ENCODE peak calls at places on chromosomes 4 and X, in six cellular contexts. Z is naive thymus-derived CD8-positive, alpha-beta T cell; E is aorta; R is lung microvascular endothelial cell; B is progenitor cell of endocrine pancreas; M is RPMI8226. S is an unnamed sample.

GRCh38 chr4:24373662-24374061 is 210.7 kb downstream of the DHX15 start:
- DNase-seq in R (no peak), Z (no peak), M (no peak), B (no peak), E (no peak), S (no peak)

GRCh38 chr4:142901166-142901662 is 55.1 kb upstream of the INPP4B start:
- DNase-seq in M (no peak), Z (no peak), B (no peak), R (no peak), E (no peak), S (no peak)

GRCh38 chrX:39936886-39937770 is 160.6 kb downstream of the BCOR start:
- DNase-seq in R (no peak), E (peak; percentile 26), B (no peak), Z (no peak), M (peak; percentile 29), S (no peak)

GRCh38 chr4:11051181-11051580 is 366.6 kb upstream of the CLNK start:
- DNase-seq in M (no peak), Z (no peak), E (no peak), B (no peak), R (no peak), S (no peak)

GRCh38 chr4:111399523-111400135 is 745.6 kb upstream of the FAM241A start:
- DNase-seq in Z (no peak), M (no peak), R (no peak), B (no peak), E (no peak), S (peak; percentile 9)

GRCh38 chr4:41990029-41990382 is 324 bp upstream of the SLC30A9 start:
- DNase-seq in B (no peak), M (no peak), R (no peak), E (no peak), Z (no peak), S (no peak)

GRCh38 chrX:68462653-68463052 is 29.4 kb upstream of the OPHN1 start:
- DNase-seq in E (no peak), M (peak; percentile 44), B (no peak), Z (no peak), R (peak; percentile 60), S (peak; percentile 70)

GRCh38 chrX:49103637-49104036 is 19.9 kb downstream of the GPKOW start:
- DNase-seq in R (no peak), Z (no peak), E (no peak), M (no peak), B (no peak), S (no peak)

GRCh38 chr4:14375816-14376215 is 626.5 kb upstream of the CPEB2 start:
- DNase-seq in M (no peak), E (no peak), R (no peak), Z (no peak), B (no peak), S (no peak)

GRCh38 chr4:109998867-109999303 is 86.2 kb downstream of the EGF start:
- DNase-seq in E (no peak), M (peak; percentile 75), B (no peak), Z (no peak), R (peak; percentile 79), S (peak; percentile 90)

GRCh38 chrX:94834226-94834625 is 1160.2 kb downstream of the FAM133A start:
- DNase-seq in E (no peak), B (no peak), R (no peak), Z (no peak), M (no peak), S (no peak)

GRCh38 chr4:45036677-45037076 is 310.3 kb upstream of the GNPDA2 start:
- DNase-seq in E (no peak), B (no peak), M (no peak), Z (no peak), R (peak; percentile 9), S (no peak)

S was measured in NAMALWA.